ENCODE peak calls at places on chromosomes 13 and 19, in five cellular contexts. A, N, C, I and M are unnamed samples.

GRCh38 chr13:103299079-103299478 is 232.9 kb upstream of the SLC10A2 start:
- DNase-seq in A (no peak), N (no peak), C (no peak), I (no peak), M (no peak)

GRCh38 chr19:7916137-7916907 is 1.7 kb downstream of the TGFBR3L start:
- DNase-seq in A (no peak), N (peak), C (no peak), I (peak), M (no peak)

GRCh38 chr13:94548382-94549240 is 47.3 kb downstream of the TGDS start:
- DNase-seq in A (no peak), N (peak), C (peak), I (no peak), M (peak)

GRCh38 chr19:28941833-28942232 is 271.1 kb downstream of the UQCRFS1 start:
- DNase-seq in A (no peak), N (no peak), C (no peak), I (no peak), M (no peak)

GRCh38 chr13:99086149-99086868 is 108.4 kb upstream of the DOCK9 start:
- DNase-seq in A (peak), N (peak), C (peak), I (peak), M (peak)

GRCh38 chr13:73803997-73804396 is 330.2 kb downstream of the KLF12 start:
- DNase-seq in A (peak), N (no peak), C (no peak), I (peak), M (no peak)

GRCh38 chr19:18646535-18647370 is 9.9 kb downstream of the KLHL26 start:
- DNase-seq in A (no peak), N (no peak), C (no peak), I (no peak), M (no peak)

GRCh38 chr19:2087621-2088100 is 8.5 kb downstream of the MOB3A start:
- DNase-seq in A (no peak), N (peak), C (no peak), I (no peak), M (no peak)

GRCh38 chr19:46728693-46729339 is 11.9 kb upstream of the PRKD2 start:
- DNase-seq in A (peak), N (peak), C (peak), I (peak), M (peak)

GRCh38 chr13:85864963-85865530 is 65.8 kb upstream of the SLITRK6 start:
- DNase-seq in A (peak), N (peak), C (no peak), I (peak), M (no peak)

GRCh38 chr19:30003862-30004261 is 61.8 kb downstream of the URI1 start:
- DNase-seq in A (no peak), N (no peak), C (no peak), I (no peak), M (no peak)

GRCh38 chr13:109126973-109127615 is 497.7 kb downstream of the MYO16 start:
- DNase-seq in A (no peak), N (peak), C (no peak), I (no peak), M (no peak)

GRCh38 chr19:16942583-16942982 is 53.8 kb downstream of the F2RL3 start:
- DNase-seq in A (no peak), N (no peak), C (no peak), I (no peak), M (no peak)

GRCh38 chr19:29514525-29515232 is 11.1 kb upstream of the VSTM2B start:
- DNase-seq in A (no peak), N (no peak), C (no peak), I (no peak), M (no peak)

GRCh38 chr19:1000095-1000494 is at the start of gene GRIN3B:
- DNase-seq in A (peak), N (peak), C (peak), I (peak), M (no peak)

GRCh38 chr19:35901854-35902661 is at the start of gene HCST:
- DNase-seq in A (no peak), N (no peak), C (no peak), I (peak), M (no peak)

GRCh38 chr19:5339950-5340636 is 519 bp downstream of the PTPRS start:
- DNase-seq in A (no peak), N (peak), C (no peak), I (no peak), M (no peak)

GRCh38 chr19:1307320-1307719 is 21.6 kb downstream of the EFNA2 start:
- DNase-seq in A (no peak), N (no peak), C (no peak), I (no peak), M (no peak)